ENCODE peak calls at places on chromosomes 16 and 17, in four cellular contexts. L, T, S and G are unnamed samples.

GRCh38 chr16:66107661-66108060 is 258.8 kb upstream of the CDH5 start:
- DNase-seq in L (no peak), T (no peak), S (peak; percentile 76), G (peak; percentile 79)

GRCh38 chr17:19380551-19381284 is 2.4 kb downstream of the MAPK7 start:
- DNase-seq in L (no peak), S (no peak), T (no peak), G (no peak)

GRCh38 chr17:61574542-61575351 is 16.3 kb downstream of the NACA2 start:
- DNase-seq in L (peak; percentile 38), S (no peak), T (peak; percentile 65), G (no peak)

GRCh38 chr16:52558448-52558847 is 11.5 kb upstream of the TOX3 start:
- DNase-seq in S (no peak), T (no peak), L (no peak), G (no peak)

GRCh38 chr16:50495673-50496072 is 52.5 kb upstream of the NKD1 start:
- DNase-seq in L (no peak), T (no peak), S (no peak), G (no peak)

GRCh38 chr17:50003916-50004315 is 8.9 kb upstream of the DLX3 start:
- DNase-seq in L (no peak), S (no peak), T (no peak), G (no peak)

GRCh38 chr16:80614908-80615696 is 74.3 kb downstream of the DYNLRB2 start:
- DNase-seq in T (no peak), S (peak; percentile 1), L (no peak), G (peak; percentile 33)

GRCh38 chr16:29842732-29843346 is 20.2 kb downstream of the CDIPT start:
- DNase-seq in S (no peak), T (no peak), L (no peak), G (no peak)

GRCh38 chr17:59651346-59651745 is 31.7 kb downstream of the CLTC start:
- DNase-seq in L (no peak), T (no peak), S (no peak), G (no peak)

GRCh38 chr17:11514565-11514964 is 83.7 kb upstream of the DNAH9 start:
- DNase-seq in L (no peak), S (no peak), T (no peak), G (no peak)

GRCh38 chr16:49498241-49499017 is 124.8 kb downstream of the C16orf78 start:
- DNase-seq in T (no peak), L (no peak), S (no peak), G (no peak)

GRCh38 chr16:11697319-11697718 is 29.1 kb downstream of the SNN start:
- DNase-seq in T (no peak), S (no peak), L (no peak), G (no peak)

GRCh38 chr16:370443-370842 is at the start of gene MRPL28:
- DNase-seq in T (peak; percentile 96), S (peak; percentile 84), L (peak; percentile 87), G (peak; percentile 71)
- H3K4me3 ChIP-seq in T (peak within 1 kb of the TSS; percentile 51), S (peak within 1 kb of the TSS; percentile 50), L (peak within 1 kb of the TSS; percentile 33), G (peak within 1 kb of the TSS; percentile 42)

DNA sequence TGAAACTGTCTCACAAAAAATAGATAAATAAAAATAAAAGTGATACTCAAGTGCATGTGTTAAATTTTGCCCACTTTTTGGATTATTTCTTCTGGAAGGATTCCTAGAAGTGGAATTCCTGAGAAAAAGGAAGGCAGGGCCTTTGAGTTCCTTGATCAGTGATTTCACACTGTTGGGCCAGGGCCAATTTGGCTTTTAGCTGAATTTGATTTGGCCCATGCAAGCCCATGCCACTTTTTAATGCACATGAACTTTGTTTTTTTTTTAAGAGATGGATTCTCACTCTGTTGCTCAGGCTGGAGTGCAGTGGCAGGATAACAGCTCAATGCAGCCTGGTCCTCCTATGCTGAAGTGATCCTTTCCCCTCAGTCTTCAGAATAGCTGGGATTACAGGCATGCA is 96.3 kb downstream of the TNFRSF13B start:
- DNase-seq in L (no peak), S (no peak), T (no peak), G (no peak)
- H3K4me3 ChIP-seq in L (no peak overlapping the region), S (no peak overlapping the region), T (no peak overlapping the region), G (no peak overlapping the region)

DNA sequence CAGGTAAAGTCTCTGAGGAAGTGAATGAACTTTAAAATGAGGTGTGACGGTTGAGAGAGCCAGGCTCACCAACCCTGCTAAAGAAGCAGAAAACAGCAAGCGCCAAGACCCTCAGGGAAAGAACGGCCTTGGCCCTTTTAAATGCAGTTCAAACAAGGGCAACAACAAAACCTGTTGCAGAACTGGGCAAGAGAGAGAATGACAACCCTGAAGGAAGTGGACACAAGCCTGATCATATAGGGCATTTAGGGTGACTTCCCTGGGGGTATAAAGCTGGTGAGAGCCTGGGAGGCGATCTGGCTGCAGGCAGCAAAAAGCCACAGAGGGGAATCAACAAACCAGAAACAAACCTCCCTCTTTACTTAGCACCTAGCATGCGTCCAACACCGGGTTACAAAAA is 1.0 kb downstream of the CPPED1 start:
- DNase-seq in S (no peak), T (peak; percentile 14), L (no peak), G (no peak)
- H3K4me3 ChIP-seq in S (peak overlapping the region; percentile 81), T (peak overlapping the region; percentile 86), L (no peak overlapping the region), G (peak overlapping the region; percentile 51)

GRCh38 chr17:2023692-2024571 is 1.2 kb downstream of the RTN4RL1 start:
- DNase-seq in T (no peak), S (no peak), L (peak; percentile 75), G (no peak)
- H3K4me3 ChIP-seq in T (no peak overlapping the region), S (peak overlapping the region; percentile 33), L (peak overlapping the region; percentile 50), G (peak overlapping the region; percentile 14)

DNA sequence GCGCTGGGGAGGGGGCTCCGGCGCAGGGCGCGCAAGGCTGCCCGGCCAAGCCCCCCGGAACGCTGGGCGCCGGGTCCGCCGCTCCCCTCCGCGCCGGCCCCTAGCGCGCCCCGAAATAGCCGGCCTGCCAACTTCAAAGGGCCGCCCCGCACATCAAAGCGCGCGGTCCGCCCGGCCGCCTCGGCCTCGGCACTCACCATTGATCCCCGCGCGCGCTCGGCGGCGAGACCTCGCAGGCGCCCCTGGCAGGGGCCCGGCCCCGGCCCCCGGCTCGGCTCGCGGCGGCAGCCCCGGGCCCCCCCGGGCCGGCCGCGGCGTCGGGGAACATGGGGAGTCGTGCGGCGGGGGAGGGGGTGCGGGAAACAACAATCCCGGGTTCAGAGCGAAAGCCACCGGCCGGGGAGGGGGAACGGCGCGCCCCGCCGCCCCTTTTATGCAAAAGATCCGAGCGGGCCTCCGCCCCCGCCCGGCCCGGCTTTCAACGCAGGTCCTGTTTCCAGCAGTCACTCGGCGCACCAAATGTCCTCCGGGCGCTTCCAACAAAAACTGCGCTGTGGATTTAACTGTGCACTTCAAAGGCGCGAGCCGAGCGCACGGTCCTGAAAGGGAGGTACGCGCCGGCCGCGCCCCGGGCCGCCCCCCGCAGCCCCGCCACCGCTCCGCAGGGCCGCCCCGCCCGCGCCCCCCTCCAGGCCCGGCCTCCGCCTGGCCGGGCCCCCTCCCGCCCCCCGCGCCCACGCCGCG is 648 bp downstream of the AXIN2 start:
- DNase-seq in T (peak; percentile 89), S (peak; percentile 32), L (peak; percentile 84), G (no peak)
- H3K4me3 ChIP-seq in T (peak overlapping the region; percentile 96), S (peak overlapping the region; percentile 55), L (peak overlapping the region; percentile 59), G (peak overlapping the region; percentile 66)

GRCh38 chr16:87864331-87864989 is 4.8 kb downstream of the SLC7A5 start:
- DNase-seq in S (no peak), L (peak; percentile 65), T (no peak), G (no peak)
- H3K4me3 ChIP-seq in S (no peak overlapping the region), L (peak overlapping the region; percentile 81), T (peak overlapping the region; percentile 99), G (no peak overlapping the region)

GRCh38 chr17:74957935-74958549 is 14.5 kb downstream of the HID1 start:
- DNase-seq in S (no peak), T (peak; percentile 81), L (peak; percentile 59), G (no peak)

GRCh38 chr17:74961657-74962360 is 10.8 kb downstream of the HID1 start:
- DNase-seq in S (peak; percentile 43), L (peak; percentile 87), T (peak; percentile 90), G (no peak)

GRCh38 chr17:74959826-74960738 is 12.5 kb downstream of the HID1 start:
- DNase-seq in L (no peak), T (no peak), S (no peak), G (no peak)

GRCh38 chr17:74962622-74963394 is 9.8 kb downstream of the HID1 start:
- DNase-seq in S (no peak), L (no peak), T (no peak), G (no peak)

GRCh38 chr17:74960739-74961342 is 11.7 kb downstream of the HID1 start:
- DNase-seq in S (no peak), L (peak; percentile 77), T (peak; percentile 90), G (no peak)
- H3K4me3 ChIP-seq in S (no peak overlapping the region), L (no peak overlapping the region), T (no peak overlapping the region), G (no peak overlapping the region)

GRCh38 chr17:80501739-80502577 is 25.6 kb upstream of the NPTX1 start:
- DNase-seq in L (no peak), S (no peak), T (no peak), G (no peak)
- H3K4me3 ChIP-seq in L (no peak overlapping the region), S (no peak overlapping the region), T (no peak overlapping the region), G (no peak overlapping the region)